ENCODE peak calls at places on chromosomes 11 and 22, in six cellular contexts. J is AG09319, Y is progenitor cell of endocrine pancreas, S is fibroblast of villous mesenchyme, N is sigmoid colon, O is right atrium auricular region. B is an unnamed sample.

GRCh38 chr11:18731949-18732821 is 6.2 kb upstream of the IGSF22 start:
- DNase-seq in J (no peak), Y (peak; percentile 64), S (peak; percentile 45), N (no peak), O (peak; percentile 72), B (no peak)

GRCh38 chr11:111975076-111975806 is 38.1 kb downstream of the DIXDC1 start:
- DNase-seq in J (no peak), Y (no peak), S (peak; percentile 75), N (no peak), O (no peak), B (no peak)

GRCh38 chr11:10778217-10778970 is 27.3 kb downstream of the CTR9 start:
- DNase-seq in J (peak; percentile 10), Y (no peak), S (peak; percentile 94), N (peak; percentile 82), O (peak; percentile 70), B (no peak)

GRCh38 chr11:110752890-110753289 is 40.7 kb upstream of the ARHGAP20 start:
- DNase-seq in J (no peak), Y (no peak), S (no peak), N (no peak), O (no peak), B (no peak)

GRCh38 chr22:46000081-46001027 is 23.4 kb upstream of the WNT7B start:
- DNase-seq in J (no peak), Y (no peak), S (no peak), N (peak; percentile 49), O (no peak), B (no peak)

GRCh38 chr11:47616726-47617416 is 22.7 kb upstream of the C1QTNF4 start:
- DNase-seq in J (peak; percentile 71), Y (no peak), S (peak; percentile 86), N (peak; percentile 71), O (peak; percentile 63), B (no peak)

GRCh38 chr22:33699176-33699575 is 221.1 kb downstream of the LARGE1 start:
- DNase-seq in J (no peak), Y (no peak), S (peak; percentile 12), N (no peak), O (no peak), B (no peak)

GRCh38 chr11:10298342-10298741 is 4.3 kb upstream of the SBF2 start:
- DNase-seq in J (no peak), Y (no peak), S (peak; percentile 92), N (no peak), O (no peak), B (no peak)

GRCh38 chr11:16853859-16854258 is 115.4 kb downstream of the C11orf58 start:
- DNase-seq in J (no peak), Y (no peak), S (no peak), N (no peak), O (no peak), B (no peak)

GRCh38 chr11:84865791-84866535 is 761.2 kb downstream of the DLG2 start:
- DNase-seq in J (peak; percentile 5), Y (no peak), S (peak; percentile 24), N (no peak), O (no peak), B (no peak)

GRCh38 chr11:31387379-31387778 is 17.7 kb downstream of the DNAJC24 start:
- DNase-seq in J (no peak), Y (no peak), S (peak; percentile 58), N (no peak), O (no peak), B (no peak)

GRCh38 chr22:38284042-38284402 is 11.2 kb upstream of the TMEM184B start:
- DNase-seq in J (peak; percentile 88), Y (no peak), S (peak; percentile 99), N (peak; percentile 85), O (peak; percentile 82), B (no peak)

GRCh38 chr22:20805972-20806471 is 32.1 kb downstream of the SERPIND1 start:
- DNase-seq in J (no peak), Y (no peak), S (peak; percentile 38), N (no peak), O (no peak), B (no peak)

GRCh38 chr11:83736689-83737088 is 450.5 kb upstream of the CCDC90B start:
- DNase-seq in J (no peak), Y (no peak), S (no peak), N (no peak), O (no peak), B (no peak)

GRCh38 chr11:76836613-76837291 is 24.0 kb upstream of the ACER3 start:
- DNase-seq in J (no peak), Y (no peak), S (no peak), N (no peak), O (no peak), B (no peak)

GRCh38 chr11:76837696-76838421 is 22.9 kb upstream of the ACER3 start:
- DNase-seq in J (no peak), Y (no peak), S (no peak), N (no peak), O (no peak), B (no peak)

GRCh38 chr11:76839326-76839725 is 21.4 kb upstream of the ACER3 start:
- DNase-seq in J (no peak), Y (no peak), S (no peak), N (no peak), O (no peak), B (no peak)

GRCh38 chr11:76835928-76836612 is 24.6 kb upstream of the ACER3 start:
- DNase-seq in J (peak; percentile 93), Y (no peak), S (peak; percentile 74), N (no peak), O (no peak), B (no peak)

DNA sequence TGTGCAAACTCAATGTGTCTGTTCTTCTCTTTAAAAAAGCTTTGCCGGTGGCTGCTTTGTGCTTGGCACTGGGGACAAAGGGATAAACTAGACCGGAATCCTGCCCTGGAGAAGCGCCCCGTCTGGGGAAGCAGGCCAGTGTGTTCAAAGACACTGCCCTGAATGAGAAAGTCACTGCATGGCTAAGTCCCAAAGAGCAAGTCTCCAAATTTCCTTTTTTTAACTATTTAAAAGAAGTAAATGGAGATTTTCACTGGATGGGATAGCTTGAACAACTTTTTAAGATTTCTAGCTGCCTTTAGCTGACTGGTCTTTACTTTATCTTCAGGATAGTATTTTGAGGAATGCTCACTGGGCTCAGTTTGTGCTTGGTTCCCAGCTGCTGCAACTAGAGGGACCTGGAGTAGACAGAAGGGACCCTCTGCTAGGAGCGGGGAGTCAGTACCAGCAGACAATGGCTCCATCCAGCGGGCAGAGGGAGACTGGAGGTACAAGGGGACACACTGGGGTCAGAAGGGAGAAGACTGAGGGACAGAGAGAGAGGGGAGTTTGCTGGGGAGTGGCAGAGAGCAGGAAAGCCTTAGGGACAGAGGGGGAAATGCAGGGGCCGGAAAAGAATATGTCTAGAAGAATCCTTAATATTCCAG is 22.2 kb upstream of the ACER3 start:
- DNase-seq in J (no peak), Y (no peak), S (no peak), N (no peak), O (no peak), B (no peak)
- TF ChIP-seq CTCF in J (peak; percentile 29), Y (peak; percentile 38), S (peak; percentile 53), N (no peak), O (peak; percentile 33), B (peak; percentile 50)

DNA sequence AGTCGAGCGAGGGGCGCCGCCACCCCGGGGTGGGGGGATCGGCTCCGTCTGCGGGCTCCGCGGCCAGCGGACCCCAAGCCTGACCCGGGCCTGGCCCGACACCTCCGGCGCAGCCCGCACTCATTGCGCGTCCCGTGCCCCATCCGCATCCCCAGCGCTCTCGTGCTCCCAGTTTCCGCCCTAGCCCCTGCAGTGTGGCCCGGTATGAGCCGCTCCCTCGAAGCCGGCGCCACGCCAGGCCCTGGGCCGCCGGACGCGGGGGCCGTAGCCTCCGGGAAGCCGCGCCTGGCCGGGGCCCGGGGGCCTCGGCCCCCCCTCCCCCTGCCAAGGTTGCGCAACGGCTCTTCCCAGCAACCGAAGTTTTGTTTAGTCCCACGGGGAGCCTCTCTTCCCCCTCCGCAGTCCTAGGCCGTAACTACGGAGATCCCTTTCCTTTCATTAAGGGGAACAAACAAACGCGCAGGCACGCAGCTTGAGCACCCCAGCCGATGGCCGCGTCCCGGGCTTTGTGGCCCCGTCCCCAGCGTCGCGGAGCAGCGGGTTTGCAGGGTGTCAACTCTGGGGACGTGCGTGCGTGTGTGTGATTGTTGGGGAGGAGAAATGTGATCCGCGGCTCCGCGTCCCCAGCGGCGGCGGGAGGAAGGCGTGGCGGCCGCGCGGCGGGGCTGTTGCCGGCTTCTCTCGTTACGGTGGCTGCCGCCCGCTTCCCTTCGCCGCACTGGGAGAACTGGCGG is 883 bp downstream of the HIPK3 start:
- DNase-seq in J (peak; percentile 84), Y (peak; percentile 68), S (peak; percentile 93), N (peak; percentile 96), O (peak; percentile 91), B (peak; percentile 90)
- TF ChIP-seq CTCF in J (peak; percentile 11), Y (peak; percentile 33), S (peak; percentile 31), N (peak; percentile 40), O (peak; percentile 58), B (peak; percentile 30)

DNA sequence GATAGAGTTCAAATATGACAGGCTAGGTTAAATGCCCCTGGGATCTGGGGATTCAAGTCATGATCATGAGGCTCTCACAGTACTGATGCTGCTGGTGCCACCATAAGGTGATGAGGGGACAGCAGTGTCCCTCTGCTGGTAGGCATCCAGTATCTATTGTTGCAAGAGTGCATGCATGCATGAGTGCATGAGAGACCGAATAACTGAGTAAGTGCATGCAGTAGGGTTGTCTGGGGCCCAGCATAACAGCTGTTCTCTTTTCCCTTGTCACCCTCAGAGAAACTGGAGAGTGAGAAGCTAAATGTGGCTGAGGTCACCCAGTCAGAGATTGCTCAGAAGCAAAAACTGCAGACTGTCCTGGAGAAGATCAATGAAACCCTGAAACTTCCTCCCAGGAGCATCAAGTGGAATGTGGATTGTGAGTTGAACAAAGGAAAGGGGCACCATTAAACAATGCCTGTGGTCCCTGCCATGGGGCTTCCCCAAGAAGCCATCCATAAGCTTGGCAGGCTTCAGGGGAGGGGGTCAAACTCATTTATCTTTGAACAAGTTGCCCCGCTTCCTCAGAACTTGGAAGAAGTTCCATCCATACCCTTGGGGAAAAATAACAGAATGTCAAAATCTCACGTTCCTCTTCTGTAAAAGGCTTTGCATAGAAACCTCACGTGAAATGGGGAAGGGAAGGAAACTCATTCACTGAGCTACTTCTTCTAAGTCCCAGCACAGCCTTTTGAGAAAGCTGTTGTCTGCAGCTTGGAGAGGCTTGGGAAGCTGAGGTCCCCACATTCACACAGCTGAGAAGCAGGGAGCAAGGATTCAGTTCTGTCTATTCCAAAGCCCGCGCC is 119.0 kb downstream of the PARVA start:
- DNase-seq in J (no peak), Y (no peak), S (no peak), N (no peak), O (no peak), B (peak; percentile 53)
- TF ChIP-seq CTCF in J (peak; percentile 10), Y (no peak), S (peak; percentile 30), N (no peak), O (no peak), B (no peak)

GRCh38 chr11:117159892-117160291 is 15.8 kb downstream of the PAFAH1B2 start:
- DNase-seq in J (no peak), Y (no peak), S (no peak), N (no peak), O (no peak), B (no peak)

GRCh38 chr11:117152066-117152465 is 8.0 kb downstream of the PAFAH1B2 start:
- DNase-seq in J (no peak), Y (no peak), S (peak; percentile 66), N (no peak), O (no peak), B (no peak)

GRCh38 chr11:117157507-117157906 is 13.4 kb downstream of the PAFAH1B2 start:
- DNase-seq in J (no peak), Y (no peak), S (no peak), N (no peak), O (no peak), B (no peak)

DNA sequence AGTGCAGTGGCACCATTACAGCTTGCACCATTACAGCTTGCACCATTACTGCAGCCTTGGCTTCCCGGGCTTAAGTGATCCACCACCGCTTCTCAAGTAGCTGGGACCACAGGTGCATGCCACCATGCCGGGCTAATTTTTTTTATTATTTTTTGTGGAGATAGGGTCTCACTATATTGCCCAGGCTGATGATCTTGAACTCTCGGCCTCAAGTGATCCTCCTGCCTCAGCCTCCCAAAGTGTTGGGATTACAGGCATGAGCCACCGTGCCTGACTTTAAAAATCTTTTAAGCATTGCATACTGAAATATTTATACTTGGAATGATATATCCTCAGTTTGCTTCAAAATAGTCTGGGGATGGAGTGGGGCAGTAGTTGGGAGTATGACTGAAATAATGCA is 10.4 kb downstream of the PAFAH1B2 start:
- DNase-seq in J (no peak), Y (no peak), S (no peak), N (no peak), O (no peak), B (no peak)
- TF ChIP-seq CTCF in J (no peak), Y (no peak), S (no peak), N (no peak), O (no peak), B (no peak)